ENCODE peak calls at places on chromosomes 4 and X, in four cellular contexts. One of them, this sample, is unnamed.

GRCh38 chrX:150605603-150606002 is 37.2 kb downstream of the MTM1 start:
- DNase-seq in fibroblast of lung: no peak
- DNase-seq in uterus: no peak
- DNase-seq in MM.1S: no peak
- DNase-seq in this sample: no peak

GRCh38 chrX:142095816-142096215 is 109.3 kb downstream of the MAGEC2 start:
- DNase-seq in fibroblast of lung: peak; percentile 4
- DNase-seq in MM.1S: no peak
- DNase-seq in uterus: no peak
- DNase-seq in this sample: no peak

GRCh38 chr4:89294583-89295244 is 12.9 kb downstream of the GPRIN3 start:
- DNase-seq in uterus: no peak
- DNase-seq in fibroblast of lung: no peak
- DNase-seq in MM.1S: peak; percentile 93
- DNase-seq in this sample: no peak

GRCh38 chr4:122826596-122827257 is at the start of gene FGF2:
- DNase-seq in MM.1S: peak; percentile 55
- DNase-seq in fibroblast of lung: peak; percentile 77
- DNase-seq in uterus: peak; percentile 81
- DNase-seq in this sample: peak; percentile 23

GRCh38 chr4:52904421-52904820 is 42.3 kb downstream of the RASL11B start:
- DNase-seq in fibroblast of lung: peak; percentile 69
- DNase-seq in MM.1S: no peak
- DNase-seq in uterus: no peak
- DNase-seq in this sample: peak; percentile 29

GRCh38 chrX:51837926-51838325 is 55.5 kb upstream of the MAGED1 start:
- DNase-seq in uterus: peak; percentile 41
- DNase-seq in MM.1S: no peak
- DNase-seq in fibroblast of lung: peak; percentile 42
- DNase-seq in this sample: peak; percentile 51

GRCh38 chrX:21912220-21912619 is 28.3 kb upstream of the SMS start:
- DNase-seq in uterus: no peak
- DNase-seq in fibroblast of lung: no peak
- DNase-seq in MM.1S: no peak
- DNase-seq in this sample: no peak

GRCh38 chr4:102620697-102621497 is 119.7 kb downstream of the NFKB1 start:
- DNase-seq in fibroblast of lung: peak; percentile 88
- DNase-seq in MM.1S: peak; percentile 76
- DNase-seq in uterus: no peak
- DNase-seq in this sample: peak; percentile 62

GRCh38 chr4:54767376-54767775 is 109.6 kb downstream of the KIT start:
- DNase-seq in fibroblast of lung: no peak
- DNase-seq in uterus: no peak
- DNase-seq in MM.1S: no peak
- DNase-seq in this sample: no peak

GRCh38 chr4:186724048-186724860 is 598 bp upstream of the FAT1 start:
- DNase-seq in fibroblast of lung: peak; percentile 61
- DNase-seq in uterus: peak; percentile 57
- DNase-seq in MM.1S: peak; percentile 54
- DNase-seq in this sample: peak; percentile 25

GRCh38 chrX:138485224-138485623 is 226.3 kb downstream of the FGF13 start:
- DNase-seq in uterus: no peak
- DNase-seq in MM.1S: no peak
- DNase-seq in fibroblast of lung: no peak
- DNase-seq in this sample: no peak

GRCh38 chr4:70761276-70761816 is 39.6 kb downstream of the RUFY3 start:
- DNase-seq in uterus: no peak
- DNase-seq in fibroblast of lung: no peak
- DNase-seq in MM.1S: no peak
- DNase-seq in this sample: peak; percentile 52

GRCh38 chr4:175263537-175263936 is 345.4 kb downstream of the ADAM29 start:
- DNase-seq in fibroblast of lung: peak; percentile 17
- DNase-seq in uterus: no peak
- DNase-seq in MM.1S: no peak
- DNase-seq in this sample: no peak

GRCh38 chrX:112218388-112218787 is 135.8 kb upstream of the TRPC5 start:
- DNase-seq in MM.1S: no peak
- DNase-seq in uterus: no peak
- DNase-seq in fibroblast of lung: no peak
- DNase-seq in this sample: no peak

GRCh38 chr4:108165601-108166000 is 3.1 kb downstream of the LEF1 start:
- DNase-seq in fibroblast of lung: no peak
- DNase-seq in uterus: no peak
- DNase-seq in MM.1S: no peak
- DNase-seq in this sample: no peak

GRCh38 chrX:64427787-64428186 is 32.5 kb upstream of the MTMR8 start:
- DNase-seq in MM.1S: no peak
- DNase-seq in fibroblast of lung: no peak
- DNase-seq in uterus: no peak
- DNase-seq in this sample: no peak

GRCh38 chr4:98794565-98795205 is 134.2 kb downstream of the EIF4E start:
- DNase-seq in MM.1S: no peak
- DNase-seq in uterus: no peak
- DNase-seq in fibroblast of lung: peak; percentile 81
- DNase-seq in this sample: no peak

GRCh38 chr4:104494822-104495559 is at the start of gene CXXC4:
- DNase-seq in MM.1S: peak; percentile 88
- DNase-seq in uterus: peak; percentile 64
- DNase-seq in fibroblast of lung: peak; percentile 80
- DNase-seq in this sample: peak; percentile 82

GRCh38 chrX:154467556-154467955 is 9.5 kb downstream of the PLXNA3 start:
- DNase-seq in fibroblast of lung: no peak
- DNase-seq in MM.1S: no peak
- DNase-seq in uterus: no peak
- DNase-seq in this sample: no peak

GRCh38 chrX:88613338-88613737 is 133.7 kb upstream of the CPXCR1 start:
- DNase-seq in fibroblast of lung: no peak
- DNase-seq in MM.1S: peak; percentile 55
- DNase-seq in uterus: no peak
- DNase-seq in this sample: no peak

GRCh38 chr4:103011378-103012025 is 8.0 kb downstream of the SLC9B1 start:
- DNase-seq in MM.1S: peak; percentile 30
- DNase-seq in uterus: peak; percentile 24
- DNase-seq in fibroblast of lung: peak; percentile 58
- DNase-seq in this sample: peak; percentile 83

GRCh38 chr4:121863787-121864186 is 6.5 kb downstream of the BBS7 start:
- DNase-seq in fibroblast of lung: no peak
- DNase-seq in MM.1S: no peak
- DNase-seq in uterus: no peak
- DNase-seq in this sample: no peak

GRCh38 chrX:140917354-140918115 is 84.9 kb upstream of the SPANXB1 start:
- DNase-seq in MM.1S: no peak
- DNase-seq in uterus: no peak
- DNase-seq in fibroblast of lung: no peak
- DNase-seq in this sample: no peak

GRCh38 chrX:7108995-7109634 is 38.4 kb upstream of the STS start:
- DNase-seq in MM.1S: no peak
- DNase-seq in uterus: no peak
- DNase-seq in fibroblast of lung: peak; percentile 11
- DNase-seq in this sample: no peak

GRCh38 chr4:57122959-57123358 is 12.8 kb upstream of the IGFBP7 start:
- DNase-seq in MM.1S: no peak
- DNase-seq in fibroblast of lung: no peak
- DNase-seq in uterus: no peak
- DNase-seq in this sample: no peak

GRCh38 chr4:14334166-14334565 is 668.1 kb upstream of the CPEB2 start:
- DNase-seq in uterus: no peak
- DNase-seq in MM.1S: no peak
- DNase-seq in fibroblast of lung: peak; percentile 39
- DNase-seq in this sample: no peak

GRCh38 chr4:36128689-36129088 is 115.6 kb downstream of the ARAP2 start:
- DNase-seq in uterus: no peak
- DNase-seq in fibroblast of lung: no peak
- DNase-seq in MM.1S: no peak
- DNase-seq in this sample: no peak

GRCh38 chrX:100863326-100863854 is 10.8 kb downstream of the NOX1 start:
- DNase-seq in MM.1S: no peak
- DNase-seq in uterus: peak; percentile 17
- DNase-seq in fibroblast of lung: no peak
- DNase-seq in this sample: no peak

GRCh38 chr4:5874811-5875465 is 17.9 kb downstream of the CRMP1 start:
- DNase-seq in uterus: no peak
- DNase-seq in MM.1S: no peak
- DNase-seq in fibroblast of lung: peak; percentile 70
- DNase-seq in this sample: no peak

GRCh38 chr4:16226816-16227461 is 668 bp upstream of the TAPT1 start:
- DNase-seq in MM.1S: peak; percentile 36
- DNase-seq in fibroblast of lung: peak; percentile 42
- DNase-seq in uterus: peak; percentile 57
- DNase-seq in this sample: peak; percentile 72

GRCh38 chr4:137540356-137540755 is 8.1 kb upstream of the PCDH18 start:
- DNase-seq in fibroblast of lung: no peak
- DNase-seq in MM.1S: no peak
- DNase-seq in uterus: no peak
- DNase-seq in this sample: no peak

GRCh38 chr4:16464651-16465050 is 238.4 kb upstream of the TAPT1 start:
- DNase-seq in uterus: no peak
- DNase-seq in MM.1S: no peak
- DNase-seq in fibroblast of lung: peak; percentile 33
- DNase-seq in this sample: no peak

GRCh38 chrX:41802958-41803357 is 79.0 kb downstream of the GPR82 start:
- DNase-seq in fibroblast of lung: no peak
- DNase-seq in uterus: no peak
- DNase-seq in MM.1S: no peak
- DNase-seq in this sample: no peak

GRCh38 chrX:44871114-44871645 is 1.8 kb upstream of the KDM6A start:
- DNase-seq in MM.1S: no peak
- DNase-seq in uterus: no peak
- DNase-seq in fibroblast of lung: peak; percentile 33
- DNase-seq in this sample: peak; percentile 13

GRCh38 chr4:1200425-1201035 is 28.1 kb upstream of the SPON2 start:
- DNase-seq in fibroblast of lung: peak; percentile 90
- DNase-seq in uterus: peak; percentile 90
- DNase-seq in MM.1S: no peak
- DNase-seq in this sample: peak; percentile 47

GRCh38 chr4:72169861-72170260 is 138.1 kb downstream of the NPFFR2 start:
- DNase-seq in fibroblast of lung: no peak
- DNase-seq in MM.1S: no peak
- DNase-seq in uterus: no peak
- DNase-seq in this sample: no peak

GRCh38 chr4:183905081-183905592 is at the start of gene STOX2:
- DNase-seq in fibroblast of lung: peak; percentile 50
- DNase-seq in MM.1S: no peak
- DNase-seq in uterus: peak; percentile 41
- DNase-seq in this sample: peak; percentile 64

GRCh38 chrX:107226766-107227165 is 20.4 kb downstream of the DNAAF6 start:
- DNase-seq in MM.1S: no peak
- DNase-seq in uterus: no peak
- DNase-seq in fibroblast of lung: no peak
- DNase-seq in this sample: no peak

DNA sequence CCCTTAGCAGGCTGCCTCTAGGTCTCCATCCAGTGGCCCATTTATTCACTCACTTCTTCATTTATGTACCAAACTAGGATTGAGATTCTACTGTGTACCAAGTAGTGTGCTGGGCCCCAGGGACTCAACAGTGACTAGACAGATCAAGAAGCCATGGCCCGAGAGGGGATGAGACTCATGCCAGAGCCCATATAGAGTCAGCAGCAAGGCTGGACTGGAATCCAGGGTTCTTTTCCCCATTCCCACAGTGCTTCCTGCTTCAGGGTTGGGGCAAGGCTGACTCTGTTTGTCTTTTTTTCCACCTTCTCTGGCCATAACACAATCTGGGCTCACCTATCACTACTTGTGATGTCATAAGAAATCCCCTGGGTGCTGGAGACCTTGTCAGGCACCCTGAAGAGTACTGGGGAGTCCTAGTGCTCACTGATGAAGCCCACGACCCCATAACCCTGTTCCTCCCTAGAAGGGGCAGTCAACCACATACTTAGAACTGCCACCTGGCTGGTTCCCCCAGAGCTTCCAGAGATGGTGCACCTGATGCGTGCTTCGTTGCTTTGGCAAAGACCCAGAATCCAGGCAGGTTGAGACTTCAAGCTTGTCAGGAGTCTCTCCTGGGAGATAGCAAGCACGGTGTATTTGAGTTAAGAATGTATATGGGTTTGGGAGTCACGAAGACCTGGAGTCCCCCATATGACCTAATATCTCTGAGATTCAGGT is 6.2 kb downstream of the RTL5 start:
- DNase-seq in uterus: no peak
- DNase-seq in MM.1S: no peak
- DNase-seq in fibroblast of lung: no peak
- DNase-seq in this sample: no peak
- H3K4me1 ChIP-seq in uterus: no peaks in the 10 kb centered on the region
- H3K4me1 ChIP-seq in MM.1S: peaks cover 28% of the 10 kb centered on the region
- H3K4me1 ChIP-seq in fibroblast of lung: peaks cover 21% of the 10 kb centered on the region
- H3K4me1 ChIP-seq in this sample: no peaks in the 10 kb centered on the region

GRCh38 chrX:48923771-48924170 is 4.9 kb upstream of the PIM2 start:
- DNase-seq in MM.1S: no peak
- DNase-seq in uterus: no peak
- DNase-seq in fibroblast of lung: no peak
- DNase-seq in this sample: no peak
- H3K27ac ChIP-seq in MM.1S: no peak overlapping the region
- H3K27ac ChIP-seq in uterus: no peak overlapping the region
- H3K27ac ChIP-seq in fibroblast of lung: no peak overlapping the region
- H3K27ac ChIP-seq in this sample: no peak overlapping the region

DNA sequence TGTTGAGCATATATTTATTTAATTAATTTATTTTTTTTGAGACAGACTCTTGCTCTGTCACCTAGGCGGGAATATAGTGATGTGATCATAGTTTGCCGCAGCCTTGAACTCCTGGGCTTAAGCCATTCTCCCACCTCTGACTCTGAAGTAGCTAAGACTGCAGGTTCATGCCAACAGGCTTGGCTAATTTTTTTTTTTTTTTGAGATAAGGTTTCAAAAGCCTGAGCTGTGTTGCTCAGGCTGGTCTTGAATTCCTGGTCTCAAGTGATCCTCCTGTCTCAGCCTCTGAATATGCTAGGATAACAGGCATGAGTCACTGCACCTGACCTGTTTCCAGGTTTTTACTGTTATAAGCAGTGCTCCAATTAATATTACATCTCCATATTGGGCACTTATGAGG is 4.8 kb downstream of the ADD1 start:
- DNase-seq in uterus: no peak
- DNase-seq in fibroblast of lung: peak; percentile 58
- DNase-seq in MM.1S: no peak
- DNase-seq in this sample: peak; percentile 48
- H3K4me1 ChIP-seq in uterus: peaks cover 13% of the 10 kb centered on the region
- H3K4me1 ChIP-seq in fibroblast of lung: peaks cover 11% of the 10 kb centered on the region
- H3K4me1 ChIP-seq in MM.1S: peaks cover 6% of the 10 kb centered on the region
- H3K4me1 ChIP-seq in this sample: peaks cover 39% of the 10 kb centered on the region

GRCh38 chr4:82773049-82773448 is 25.5 kb downstream of the SCD5 start:
- DNase-seq in MM.1S: no peak
- DNase-seq in uterus: no peak
- DNase-seq in fibroblast of lung: no peak
- DNase-seq in this sample: no peak

GRCh38 chr4:82776925-82777542 is 21.6 kb downstream of the SCD5 start:
- DNase-seq in MM.1S: no peak
- DNase-seq in uterus: no peak
- DNase-seq in fibroblast of lung: peak; percentile 88
- DNase-seq in this sample: no peak

GRCh38 chr4:82777857-82778525 is 20.6 kb downstream of the SCD5 start:
- DNase-seq in MM.1S: no peak
- DNase-seq in fibroblast of lung: no peak
- DNase-seq in uterus: no peak
- DNase-seq in this sample: peak; percentile 40

GRCh38 chr4:82774711-82775171 is 23.9 kb downstream of the SCD5 start:
- DNase-seq in uterus: no peak
- DNase-seq in MM.1S: no peak
- DNase-seq in fibroblast of lung: peak; percentile 87
- DNase-seq in this sample: no peak

GRCh38 chr4:82775243-82775642 is 23.4 kb downstream of the SCD5 start:
- DNase-seq in fibroblast of lung: no peak
- DNase-seq in uterus: no peak
- DNase-seq in MM.1S: no peak
- DNase-seq in this sample: no peak
- H3K27ac ChIP-seq in fibroblast of lung: no peak overlapping the region
- H3K27ac ChIP-seq in uterus: no peak overlapping the region
- H3K27ac ChIP-seq in MM.1S: no peak overlapping the region
- H3K27ac ChIP-seq in this sample: no peak overlapping the region

This sample was measured in adrenal gland.